ENCODE peak calls at places on chromosome 14, in four cellular contexts. One of them, this sample, is unnamed.

GRCh38 chr14:91149462-91149861 is 35.6 kb downstream of the DGLUCY start:
- DNase-seq in mesothelial cell of epicardium: no peak
- DNase-seq in NCI-H1436: no peak
- DNase-seq in skeletal muscle cell: peak; percentile 97
- DNase-seq in this sample: peak; percentile 99

GRCh38 chr14:101075025-101075800 is 171.7 kb upstream of the RTL1 start:
- DNase-seq in mesothelial cell of epicardium: peak; percentile 34
- DNase-seq in NCI-H1436: no peak
- DNase-seq in skeletal muscle cell: no peak
- DNase-seq in this sample: no peak

GRCh38 chr14:61080591-61081010 is 99.6 kb downstream of the SLC38A6 start:
- DNase-seq in mesothelial cell of epicardium: no peak
- DNase-seq in NCI-H1436: no peak
- DNase-seq in skeletal muscle cell: peak; percentile 97
- DNase-seq in this sample: peak; percentile 79

GRCh38 chr14:93984070-93984469 is 7.7 kb upstream of the ASB2 start:
- DNase-seq in mesothelial cell of epicardium: no peak
- DNase-seq in NCI-H1436: no peak
- DNase-seq in skeletal muscle cell: no peak
- DNase-seq in this sample: peak; percentile 33

GRCh38 chr14:24274101-24274543 is 2.7 kb upstream of the RABGGTA start:
- DNase-seq in mesothelial cell of epicardium: no peak
- DNase-seq in NCI-H1436: no peak
- DNase-seq in skeletal muscle cell: no peak
- DNase-seq in this sample: no peak

GRCh38 chr14:104600141-104600643 is 4.4 kb downstream of the TMEM179 start:
- DNase-seq in mesothelial cell of epicardium: no peak
- DNase-seq in NCI-H1436: no peak
- DNase-seq in skeletal muscle cell: no peak
- DNase-seq in this sample: no peak

GRCh38 chr14:60079723-60080122 is 12.0 kb upstream of the PCNX4 start:
- DNase-seq in mesothelial cell of epicardium: no peak
- DNase-seq in NCI-H1436: no peak
- DNase-seq in skeletal muscle cell: no peak
- DNase-seq in this sample: no peak

GRCh38 chr14:22556021-22556989 is 32.7 kb downstream of the DAD1 start:
- DNase-seq in mesothelial cell of epicardium: no peak
- DNase-seq in NCI-H1436: no peak
- DNase-seq in skeletal muscle cell: no peak
- DNase-seq in this sample: no peak

GRCh38 chr14:59282366-59282765 is 93.9 kb downstream of the DAAM1 start:
- DNase-seq in mesothelial cell of epicardium: no peak
- DNase-seq in NCI-H1436: no peak
- DNase-seq in skeletal muscle cell: peak; percentile 45
- DNase-seq in this sample: no peak

GRCh38 chr14:99566009-99566389 is 38.0 kb downstream of the CCDC85C start:
- DNase-seq in mesothelial cell of epicardium: no peak
- DNase-seq in NCI-H1436: no peak
- DNase-seq in skeletal muscle cell: no peak
- DNase-seq in this sample: no peak

GRCh38 chr14:28987516-28987915 is 220.9 kb downstream of the FOXG1 start:
- DNase-seq in mesothelial cell of epicardium: no peak
- DNase-seq in NCI-H1436: no peak
- DNase-seq in skeletal muscle cell: peak; percentile 17
- DNase-seq in this sample: no peak

GRCh38 chr14:76396714-76397187 is 20.8 kb downstream of the ESRRB start:
- DNase-seq in mesothelial cell of epicardium: no peak
- DNase-seq in NCI-H1436: no peak
- DNase-seq in skeletal muscle cell: no peak
- DNase-seq in this sample: no peak

GRCh38 chr14:71309756-71310155 is 402.5 kb downstream of the PCNX1 start:
- DNase-seq in mesothelial cell of epicardium: no peak
- DNase-seq in NCI-H1436: no peak
- DNase-seq in skeletal muscle cell: no peak
- DNase-seq in this sample: no peak

GRCh38 chr14:103260629-103261124 is 73.4 kb upstream of the EIF5 start:
- DNase-seq in mesothelial cell of epicardium: peak; percentile 47
- DNase-seq in NCI-H1436: no peak
- DNase-seq in skeletal muscle cell: no peak
- DNase-seq in this sample: no peak

GRCh38 chr14:55731881-55732498 is 152.0 kb downstream of the KTN1 start:
- DNase-seq in mesothelial cell of epicardium: peak; percentile 49
- DNase-seq in NCI-H1436: peak; percentile 14
- DNase-seq in skeletal muscle cell: no peak
- DNase-seq in this sample: no peak

GRCh38 chr14:71620401-71620800 is 311.8 kb upstream of the RGS6 start:
- DNase-seq in mesothelial cell of epicardium: no peak
- DNase-seq in NCI-H1436: no peak
- DNase-seq in skeletal muscle cell: peak; percentile 11
- DNase-seq in this sample: no peak

GRCh38 chr14:70701610-70702009 is 59.9 kb downstream of the TTC9 start:
- DNase-seq in mesothelial cell of epicardium: no peak
- DNase-seq in NCI-H1436: no peak
- DNase-seq in skeletal muscle cell: no peak
- DNase-seq in this sample: no peak

GRCh38 chr14:104117341-104118005 is 20.9 kb upstream of the KIF26A start:
- DNase-seq in mesothelial cell of epicardium: peak; percentile 44
- DNase-seq in NCI-H1436: no peak
- DNase-seq in skeletal muscle cell: no peak
- DNase-seq in this sample: no peak

This sample was measured in AG04449.